ENCODE peak calls at places on chromosome 15, in six cellular contexts. One of them, this sample, is unnamed.

GRCh38 chr15:78148392-78149067 is 632 bp upstream of the IDH3A start:
- DNase-seq in cardiac muscle cell: peak
- DNase-seq in lower lobe of right lung: no peak
- DNase-seq in upper lobe of left lung: no peak
- DNase-seq in sigmoid colon: no peak
- DNase-seq in fibroblast of lung: no peak
- DNase-seq in this sample: no peak

GRCh38 chr15:51375966-51376640 is 34.6 kb downstream of the GLDN start:
- DNase-seq in cardiac muscle cell: no peak
- DNase-seq in lower lobe of right lung: no peak
- DNase-seq in upper lobe of left lung: no peak
- DNase-seq in sigmoid colon: no peak
- DNase-seq in fibroblast of lung: peak
- DNase-seq in this sample: no peak

GRCh38 chr15:75348563-75349350 is 1.9 kb downstream of the NEIL1 start:
- DNase-seq in cardiac muscle cell: peak
- DNase-seq in lower lobe of right lung: peak
- DNase-seq in upper lobe of left lung: peak
- DNase-seq in sigmoid colon: no peak
- DNase-seq in fibroblast of lung: no peak
- DNase-seq in this sample: peak

GRCh38 chr15:57384024-57384423 is 7.7 kb downstream of the CGNL1 start:
- DNase-seq in cardiac muscle cell: no peak
- DNase-seq in lower lobe of right lung: no peak
- DNase-seq in upper lobe of left lung: no peak
- DNase-seq in sigmoid colon: peak
- DNase-seq in fibroblast of lung: peak
- DNase-seq in this sample: no peak

GRCh38 chr15:101141926-101142527 is 109.8 kb downstream of the CHSY1 start:
- DNase-seq in cardiac muscle cell: no peak
- DNase-seq in lower lobe of right lung: no peak
- DNase-seq in upper lobe of left lung: no peak
- DNase-seq in sigmoid colon: peak
- DNase-seq in fibroblast of lung: no peak
- DNase-seq in this sample: no peak

GRCh38 chr15:53976844-53977392 is 1.3 kb upstream of the UNC13C start:
- DNase-seq in cardiac muscle cell: peak
- DNase-seq in lower lobe of right lung: no peak
- DNase-seq in upper lobe of left lung: no peak
- DNase-seq in sigmoid colon: no peak
- DNase-seq in fibroblast of lung: no peak
- DNase-seq in this sample: no peak

GRCh38 chr15:71224024-71224423 is 108.8 kb downstream of the THSD4 start:
- DNase-seq in cardiac muscle cell: no peak
- DNase-seq in lower lobe of right lung: no peak
- DNase-seq in upper lobe of left lung: no peak
- DNase-seq in sigmoid colon: no peak
- DNase-seq in fibroblast of lung: no peak
- DNase-seq in this sample: no peak

GRCh38 chr15:63080638-63081250 is 38.2 kb downstream of the TPM1 start:
- DNase-seq in cardiac muscle cell: no peak
- DNase-seq in lower lobe of right lung: no peak
- DNase-seq in upper lobe of left lung: no peak
- DNase-seq in sigmoid colon: no peak
- DNase-seq in fibroblast of lung: no peak
- DNase-seq in this sample: no peak

GRCh38 chr15:65409284-65409631 is 13.5 kb downstream of the IGDCC4 start:
- DNase-seq in cardiac muscle cell: no peak
- DNase-seq in lower lobe of right lung: no peak
- DNase-seq in upper lobe of left lung: no peak
- DNase-seq in sigmoid colon: no peak
- DNase-seq in fibroblast of lung: peak
- DNase-seq in this sample: no peak

GRCh38 chr15:98363955-98364354 is 284.4 kb upstream of the IGF1R start:
- DNase-seq in cardiac muscle cell: no peak
- DNase-seq in lower lobe of right lung: no peak
- DNase-seq in upper lobe of left lung: no peak
- DNase-seq in sigmoid colon: no peak
- DNase-seq in fibroblast of lung: no peak
- DNase-seq in this sample: no peak

GRCh38 chr15:64275934-64276333 is 80.0 kb downstream of the CSNK1G1 start:
- DNase-seq in cardiac muscle cell: peak
- DNase-seq in lower lobe of right lung: no peak
- DNase-seq in upper lobe of left lung: no peak
- DNase-seq in sigmoid colon: no peak
- DNase-seq in fibroblast of lung: no peak
- DNase-seq in this sample: no peak

GRCh38 chr15:65212097-65212496 is 824 bp upstream of the CILP start:
- DNase-seq in cardiac muscle cell: peak
- DNase-seq in lower lobe of right lung: no peak
- DNase-seq in upper lobe of left lung: no peak
- DNase-seq in sigmoid colon: peak
- DNase-seq in fibroblast of lung: no peak
- DNase-seq in this sample: no peak

GRCh38 chr15:99146661-99147060 is 41.8 kb downstream of the SYNM start:
- DNase-seq in cardiac muscle cell: no peak
- DNase-seq in lower lobe of right lung: no peak
- DNase-seq in upper lobe of left lung: no peak
- DNase-seq in sigmoid colon: no peak
- DNase-seq in fibroblast of lung: no peak
- DNase-seq in this sample: no peak

GRCh38 chr15:62112051-62112450 is 45.3 kb downstream of the C2CD4A start:
- DNase-seq in cardiac muscle cell: no peak
- DNase-seq in lower lobe of right lung: no peak
- DNase-seq in upper lobe of left lung: no peak
- DNase-seq in sigmoid colon: no peak
- DNase-seq in fibroblast of lung: no peak
- DNase-seq in this sample: no peak

GRCh38 chr15:63856711-63857458 is 23.1 kb upstream of the HERC1 start:
- DNase-seq in cardiac muscle cell: no peak
- DNase-seq in lower lobe of right lung: no peak
- DNase-seq in upper lobe of left lung: no peak
- DNase-seq in sigmoid colon: no peak
- DNase-seq in fibroblast of lung: peak
- DNase-seq in this sample: no peak

GRCh38 chr15:74203914-74204431 is 1.4 kb upstream of the STRA6 start:
- DNase-seq in cardiac muscle cell: no peak
- DNase-seq in lower lobe of right lung: no peak
- DNase-seq in upper lobe of left lung: no peak
- DNase-seq in sigmoid colon: no peak
- DNase-seq in fibroblast of lung: peak
- DNase-seq in this sample: no peak

GRCh38 chr15:70142322-70143191 is 44.8 kb upstream of the TLE3 start:
- DNase-seq in cardiac muscle cell: peak
- DNase-seq in lower lobe of right lung: peak
- DNase-seq in upper lobe of left lung: no peak
- DNase-seq in sigmoid colon: no peak
- DNase-seq in fibroblast of lung: peak
- DNase-seq in this sample: peak

GRCh38 chr15:100725121-100726069 is 123.0 kb downstream of the ASB7 start:
- DNase-seq in cardiac muscle cell: no peak
- DNase-seq in lower lobe of right lung: no peak
- DNase-seq in upper lobe of left lung: no peak
- DNase-seq in sigmoid colon: no peak
- DNase-seq in fibroblast of lung: peak
- DNase-seq in this sample: no peak

GRCh38 chr15:33194237-33194636 is 277 bp downstream of the FMN1 start:
- DNase-seq in cardiac muscle cell: no peak
- DNase-seq in lower lobe of right lung: peak
- DNase-seq in upper lobe of left lung: no peak
- DNase-seq in sigmoid colon: peak
- DNase-seq in fibroblast of lung: peak
- DNase-seq in this sample: peak
- H3K4me3 ChIP-seq in cardiac muscle cell: peak
- H3K4me3 ChIP-seq in lower lobe of right lung: peak
- H3K4me3 ChIP-seq in upper lobe of left lung: peak
- H3K4me3 ChIP-seq in sigmoid colon: peak
- H3K4me3 ChIP-seq in fibroblast of lung: peak
- H3K4me3 ChIP-seq in this sample: peak

GRCh38 chr15:91866371-91866905 is 12.9 kb downstream of the SLCO3A1 start:
- DNase-seq in cardiac muscle cell: no peak
- DNase-seq in lower lobe of right lung: no peak
- DNase-seq in upper lobe of left lung: no peak
- DNase-seq in sigmoid colon: no peak
- DNase-seq in fibroblast of lung: peak
- DNase-seq in this sample: no peak
- H3K27ac ChIP-seq in cardiac muscle cell: no peak
- H3K27ac ChIP-seq in lower lobe of right lung: peak
- H3K27ac ChIP-seq in upper lobe of left lung: peak
- H3K27ac ChIP-seq in sigmoid colon: peak
- H3K27ac ChIP-seq in fibroblast of lung: peak
- H3K27ac ChIP-seq in this sample: peak

GRCh38 chr15:96335429-96335807 is 4.9 kb downstream of the NR2F2 start:
- DNase-seq in cardiac muscle cell: no peak
- DNase-seq in lower lobe of right lung: no peak
- DNase-seq in upper lobe of left lung: no peak
- DNase-seq in sigmoid colon: no peak
- DNase-seq in fibroblast of lung: peak
- DNase-seq in this sample: no peak

GRCh38 chr15:96337991-96338771 is 7.7 kb downstream of the NR2F2 start:
- DNase-seq in cardiac muscle cell: no peak
- DNase-seq in lower lobe of right lung: no peak
- DNase-seq in upper lobe of left lung: no peak
- DNase-seq in sigmoid colon: no peak
- DNase-seq in fibroblast of lung: peak
- DNase-seq in this sample: no peak

GRCh38 chr15:96337354-96337990 is 7.0 kb downstream of the NR2F2 start:
- DNase-seq in cardiac muscle cell: no peak
- DNase-seq in lower lobe of right lung: no peak
- DNase-seq in upper lobe of left lung: no peak
- DNase-seq in sigmoid colon: no peak
- DNase-seq in fibroblast of lung: peak
- DNase-seq in this sample: no peak

GRCh38 chr15:96336045-96336642 is 5.6 kb downstream of the NR2F2 start:
- DNase-seq in cardiac muscle cell: no peak
- DNase-seq in lower lobe of right lung: no peak
- DNase-seq in upper lobe of left lung: no peak
- DNase-seq in sigmoid colon: no peak
- DNase-seq in fibroblast of lung: peak
- DNase-seq in this sample: no peak

GRCh38 chr15:96336643-96337353 is 6.3 kb downstream of the NR2F2 start:
- DNase-seq in cardiac muscle cell: no peak
- DNase-seq in lower lobe of right lung: no peak
- DNase-seq in upper lobe of left lung: no peak
- DNase-seq in sigmoid colon: no peak
- DNase-seq in fibroblast of lung: peak
- DNase-seq in this sample: no peak
- H3K4me3 ChIP-seq in cardiac muscle cell: no peak
- H3K4me3 ChIP-seq in lower lobe of right lung: peak
- H3K4me3 ChIP-seq in upper lobe of left lung: peak
- H3K4me3 ChIP-seq in sigmoid colon: peak
- H3K4me3 ChIP-seq in fibroblast of lung: peak
- H3K4me3 ChIP-seq in this sample: peak

DNA sequence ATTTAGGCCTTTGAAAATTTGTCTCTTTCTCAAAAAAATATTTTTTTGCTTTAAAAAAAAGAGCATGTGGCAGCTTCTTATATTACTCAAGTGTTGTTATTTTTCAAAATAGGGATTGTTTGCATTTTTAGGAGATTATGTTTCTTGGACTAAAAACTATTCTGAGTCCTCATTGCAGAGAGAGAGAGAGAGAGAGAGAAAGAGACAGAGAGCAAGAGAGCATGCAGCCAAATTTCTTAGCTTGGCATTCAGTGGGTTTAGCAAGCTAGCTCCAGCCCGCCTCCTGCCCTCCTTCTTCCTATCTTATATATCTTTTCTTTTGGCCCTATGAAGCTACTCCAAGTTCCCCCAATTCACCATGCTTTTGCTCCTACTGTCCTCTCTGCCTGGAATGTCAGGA is 55.7 kb downstream of the CEMIP start:
- DNase-seq in cardiac muscle cell: no peak
- DNase-seq in lower lobe of right lung: no peak
- DNase-seq in upper lobe of left lung: no peak
- DNase-seq in sigmoid colon: no peak
- DNase-seq in fibroblast of lung: no peak
- DNase-seq in this sample: no peak
- H3K27ac ChIP-seq in cardiac muscle cell: no peak
- H3K27ac ChIP-seq in lower lobe of right lung: no peak
- H3K27ac ChIP-seq in upper lobe of left lung: no peak
- H3K27ac ChIP-seq in sigmoid colon: no peak
- H3K27ac ChIP-seq in fibroblast of lung: no peak
- H3K27ac ChIP-seq in this sample: no peak

GRCh38 chr15:96186105-96186504 is 144.4 kb upstream of the NR2F2 start:
- DNase-seq in cardiac muscle cell: no peak
- DNase-seq in lower lobe of right lung: no peak
- DNase-seq in upper lobe of left lung: no peak
- DNase-seq in sigmoid colon: no peak
- DNase-seq in fibroblast of lung: no peak
- DNase-seq in this sample: no peak
- H3K4me3 ChIP-seq in cardiac muscle cell: no peak
- H3K4me3 ChIP-seq in lower lobe of right lung: no peak
- H3K4me3 ChIP-seq in upper lobe of left lung: no peak
- H3K4me3 ChIP-seq in sigmoid colon: no peak
- H3K4me3 ChIP-seq in fibroblast of lung: no peak
- H3K4me3 ChIP-seq in this sample: no peak

GRCh38 chr15:41102854-41103253 is 13.2 kb downstream of the INO80 start:
- DNase-seq in cardiac muscle cell: no peak
- DNase-seq in lower lobe of right lung: no peak
- DNase-seq in upper lobe of left lung: no peak
- DNase-seq in sigmoid colon: no peak
- DNase-seq in fibroblast of lung: peak
- DNase-seq in this sample: no peak

GRCh38 chr15:41106947-41107346 is 9.1 kb downstream of the INO80 start:
- DNase-seq in cardiac muscle cell: no peak
- DNase-seq in lower lobe of right lung: no peak
- DNase-seq in upper lobe of left lung: no peak
- DNase-seq in sigmoid colon: no peak
- DNase-seq in fibroblast of lung: no peak
- DNase-seq in this sample: no peak

GRCh38 chr15:41105348-41106334 is 10.4 kb downstream of the INO80 start:
- DNase-seq in cardiac muscle cell: no peak
- DNase-seq in lower lobe of right lung: no peak
- DNase-seq in upper lobe of left lung: no peak
- DNase-seq in sigmoid colon: no peak
- DNase-seq in fibroblast of lung: no peak
- DNase-seq in this sample: no peak

GRCh38 chr15:41104234-41104633 is 11.8 kb downstream of the INO80 start:
- DNase-seq in cardiac muscle cell: no peak
- DNase-seq in lower lobe of right lung: no peak
- DNase-seq in upper lobe of left lung: no peak
- DNase-seq in sigmoid colon: no peak
- DNase-seq in fibroblast of lung: peak
- DNase-seq in this sample: no peak
- H3K27ac ChIP-seq in cardiac muscle cell: no peak
- H3K27ac ChIP-seq in lower lobe of right lung: peak
- H3K27ac ChIP-seq in upper lobe of left lung: peak
- H3K27ac ChIP-seq in sigmoid colon: no peak
- H3K27ac ChIP-seq in fibroblast of lung: no peak
- H3K27ac ChIP-seq in this sample: no peak